ENCODE peak calls at places on chromosome 2, in five cellular contexts. O is right lobe of liver, I is fibroblast of lung, W is K562, G is GM23248. N is an unnamed sample.

GRCh38 chr2:168336786-168337388 is 89.5 kb upstream of the STK39 start:
- DNase-seq in W (peak; percentile 47), O (peak; percentile 53), I (no peak), G (no peak), N (peak; percentile 58)

GRCh38 chr2:98727369-98727749 is 3.6 kb downstream of the MGAT4A start:
- DNase-seq in I (no peak), W (no peak), O (no peak), G (no peak), N (no peak)

GRCh38 chr2:120704696-120705095 is 31.0 kb upstream of the GLI2 start:
- DNase-seq in O (no peak), W (no peak), G (no peak), I (no peak), N (no peak)

GRCh38 chr2:127585270-127585807 is 49.9 kb downstream of the MYO7B start:
- DNase-seq in O (no peak), G (no peak), I (no peak), W (no peak), N (no peak)

GRCh38 chr2:3633089-3633981 is 24.7 kb upstream of the ALLC start:
- DNase-seq in W (no peak), G (peak; percentile 23), I (peak; percentile 32), O (no peak), N (peak; percentile 5)

GRCh38 chr2:208025814-208026184 is 472 bp upstream of the PLEKHM3 start:
- DNase-seq in O (no peak), I (no peak), G (no peak), W (no peak), N (no peak)

GRCh38 chr2:142347751-142348150 is 216.9 kb upstream of the LRP1B start:
- DNase-seq in W (no peak), O (no peak), G (no peak), I (no peak), N (no peak)

GRCh38 chr2:239724194-239724849 is 300.8 kb downstream of the NDUFA10 start:
- DNase-seq in I (no peak), W (no peak), G (no peak), O (peak; percentile 30), N (no peak)

GRCh38 chr2:235562065-235562747 is 68.4 kb downstream of the AGAP1 start:
- DNase-seq in O (no peak), I (no peak), G (no peak), W (no peak), N (no peak)

GRCh38 chr2:233807215-233807865 is 29.2 kb downstream of the MROH2A start:
- DNase-seq in G (no peak), W (no peak), I (no peak), O (no peak), N (no peak)

GRCh38 chr2:169845016-169845415 is 17.8 kb downstream of the UBR3 start:
- DNase-seq in I (no peak), O (no peak), W (no peak), G (peak; percentile 53), N (no peak)

GRCh38 chr2:137050949-137051348 is 285.6 kb downstream of the THSD7B start:
- DNase-seq in I (no peak), O (no peak), G (peak; percentile 17), W (no peak), N (no peak)

GRCh38 chr2:166418853-166419615 is 43.3 kb upstream of the SCN9A start:
- DNase-seq in O (no peak), G (no peak), W (no peak), I (no peak), N (no peak)

GRCh38 chr2:197705912-197706838 is 1.0 kb downstream of the MARS2 start:
- DNase-seq in O (peak; percentile 46), G (peak; percentile 59), I (peak; percentile 27), W (peak; percentile 24), N (no peak)

DNA sequence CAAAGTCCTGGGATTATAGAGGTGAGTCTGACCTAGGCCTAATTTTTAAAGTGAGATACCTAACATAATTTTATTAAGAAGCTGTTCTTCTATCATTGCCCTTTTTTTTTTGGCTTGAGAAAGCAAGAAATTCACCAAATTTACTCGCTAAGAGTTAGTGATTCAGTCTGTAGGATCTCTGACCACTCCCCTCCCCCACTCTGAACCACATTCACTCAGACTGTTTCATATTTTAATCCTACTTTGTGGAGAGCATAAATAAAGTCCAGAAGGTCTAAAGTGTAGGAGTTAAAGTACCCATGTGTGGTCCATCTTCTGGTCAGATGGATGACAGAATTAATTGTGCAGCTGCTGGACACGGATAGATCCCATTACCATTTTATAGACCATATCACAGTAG is 115.8 kb upstream of the MGAT5 start:
- DNase-seq in I (peak; percentile 52), G (peak; percentile 43), O (no peak), W (no peak), N (no peak)
- H3K4me3 ChIP-seq in I (no peak overlapping the region), G (no peak overlapping the region), O (no peak overlapping the region), W (no peak overlapping the region), N (no peak overlapping the region)

GRCh38 chr2:182522930-182523541 is 96.2 kb upstream of the PDE1A start:
- DNase-seq in G (peak; percentile 13), I (peak; percentile 20), W (no peak), O (no peak), N (no peak)
- H3K4me3 ChIP-seq in G (peak overlapping the region; percentile 34), I (peak overlapping the region; percentile 5), W (no peak overlapping the region), O (no peak overlapping the region), N (no peak overlapping the region)

GRCh38 chr2:102144128-102144527 is 1.6 kb downstream of the IL1R1 start:
- DNase-seq in I (no peak), W (no peak), O (no peak), G (peak; percentile 58), N (no peak)

GRCh38 chr2:102145107-102145506 is 2.6 kb downstream of the IL1R1 start:
- DNase-seq in I (no peak), O (no peak), G (no peak), W (no peak), N (no peak)

GRCh38 chr2:102142829-102143449 is 393 bp downstream of the IL1R1 start:
- DNase-seq in G (peak; percentile 70), I (peak; percentile 60), O (no peak), W (peak; percentile 38), N (peak; percentile 8)

GRCh38 chr2:102141915-102142828 is at the start of gene IL1R1:
- DNase-seq in I (peak; percentile 81), G (peak; percentile 97), W (peak; percentile 79), O (peak; percentile 92), N (no peak)

GRCh38 chr2:102143450-102143985 is 972 bp downstream of the IL1R1 start:
- DNase-seq in I (peak; percentile 42), O (no peak), W (peak; percentile 61), G (peak; percentile 69), N (no peak)
- H3K4me3 ChIP-seq in I (peak overlapping the region; percentile 95), O (peak overlapping the region; percentile 73), W (peak overlapping the region; percentile 44), G (peak overlapping the region; percentile 86), N (no peak overlapping the region)

DNA sequence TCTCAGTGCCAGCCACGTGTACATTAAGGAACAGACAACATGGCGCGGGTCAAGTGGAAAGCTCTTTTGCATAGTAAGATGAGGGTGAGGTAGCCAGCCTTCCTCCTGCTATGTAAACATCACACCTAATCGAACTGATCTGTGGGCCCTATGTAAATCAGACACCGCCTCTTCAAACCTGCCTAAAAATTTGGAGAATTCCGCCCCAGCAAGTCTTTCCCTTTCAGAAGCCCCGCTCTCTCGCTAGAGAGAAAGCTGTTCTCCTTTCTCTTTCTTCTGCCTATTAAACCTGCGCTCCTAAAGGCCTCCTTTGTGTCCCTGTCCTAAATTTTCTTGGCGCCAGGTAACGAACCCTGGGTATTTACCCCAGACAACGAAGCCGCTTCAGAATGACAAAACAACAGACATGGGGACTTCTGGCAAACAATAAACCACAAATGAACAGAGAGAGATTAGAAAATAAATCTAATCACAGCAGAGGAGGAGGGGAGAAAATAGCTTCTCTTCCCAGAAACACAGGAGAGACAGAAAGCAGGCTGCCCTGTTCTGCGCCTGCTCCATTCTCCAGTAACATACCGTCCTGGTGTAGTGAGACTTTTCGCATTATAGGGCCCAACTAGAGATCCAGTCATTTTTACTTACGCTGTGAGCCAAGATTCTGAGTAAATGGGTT is 31.9 kb upstream of the CYP1B1 start:
- DNase-seq in W (no peak), G (no peak), O (no peak), I (no peak), N (no peak)
- H3K4me3 ChIP-seq in W (no peak overlapping the region), G (no peak overlapping the region), O (no peak overlapping the region), I (no peak overlapping the region), N (no peak overlapping the region)